ENCODE peak calls at places on chromosomes 12 and 14, in four cellular contexts. One of them, this sample, is unnamed.

GRCh38 chr12:93964936-93965335 is 183.4 kb upstream of the PLXNC1 start:
- DNase-seq in amniotic epithelial cell: no peak
- DNase-seq in A549: no peak
- DNase-seq in B cell: no peak
- DNase-seq in this sample: no peak

GRCh38 chr12:91529829-91530228 is 347.2 kb upstream of the DCN start:
- DNase-seq in amniotic epithelial cell: peak
- DNase-seq in A549: peak
- DNase-seq in B cell: no peak
- DNase-seq in this sample: no peak

GRCh38 chr12:112617191-112617505 is 174.4 kb upstream of the RPH3A start:
- DNase-seq in amniotic epithelial cell: no peak
- DNase-seq in A549: no peak
- DNase-seq in B cell: no peak
- DNase-seq in this sample: no peak

GRCh38 chr14:22243971-22244581 is 344.9 kb downstream of the DAD1 start:
- DNase-seq in amniotic epithelial cell: no peak
- DNase-seq in A549: no peak
- DNase-seq in B cell: no peak
- DNase-seq in this sample: no peak

GRCh38 chr14:34424488-34424887 is 37.6 kb downstream of the SPTSSA start:
- DNase-seq in amniotic epithelial cell: no peak
- DNase-seq in A549: no peak
- DNase-seq in B cell: no peak
- DNase-seq in this sample: no peak

GRCh38 chr14:44803239-44803905 is 158.4 kb downstream of the KLHL28 start:
- DNase-seq in amniotic epithelial cell: peak
- DNase-seq in A549: peak
- DNase-seq in B cell: peak
- DNase-seq in this sample: peak

GRCh38 chr14:51677276-51677675 is 25.6 kb downstream of the FRMD6 start:
- DNase-seq in amniotic epithelial cell: peak
- DNase-seq in A549: no peak
- DNase-seq in B cell: no peak
- DNase-seq in this sample: no peak

GRCh38 chr12:25958254-25959068 is at the start of gene RASSF8:
- DNase-seq in amniotic epithelial cell: peak
- DNase-seq in A549: peak
- DNase-seq in B cell: peak
- DNase-seq in this sample: peak

GRCh38 chr14:103698380-103699260 is 16.6 kb downstream of the XRCC3 start:
- DNase-seq in amniotic epithelial cell: no peak
- DNase-seq in A549: no peak
- DNase-seq in B cell: peak
- DNase-seq in this sample: no peak

GRCh38 chr12:83365317-83365716 is 678.6 kb downstream of the TMTC2 start:
- DNase-seq in amniotic epithelial cell: no peak
- DNase-seq in A549: no peak
- DNase-seq in B cell: no peak
- DNase-seq in this sample: no peak

GRCh38 chr12:50055831-50056628 is 1.4 kb upstream of the ASIC1 start:
- DNase-seq in amniotic epithelial cell: peak
- DNase-seq in A549: peak
- DNase-seq in B cell: peak
- DNase-seq in this sample: peak

GRCh38 chr12:57522887-57523705 is 472 bp downstream of the MBD6 start:
- DNase-seq in amniotic epithelial cell: peak
- DNase-seq in A549: no peak
- DNase-seq in B cell: no peak
- DNase-seq in this sample: no peak

GRCh38 chr12:83318386-83318971 is 631.8 kb downstream of the TMTC2 start:
- DNase-seq in amniotic epithelial cell: peak
- DNase-seq in A549: no peak
- DNase-seq in B cell: no peak
- DNase-seq in this sample: no peak

GRCh38 chr14:53327716-53328115 is 174.6 kb upstream of the DDHD1 start:
- DNase-seq in amniotic epithelial cell: peak
- DNase-seq in A549: no peak
- DNase-seq in B cell: no peak
- DNase-seq in this sample: no peak

GRCh38 chr12:47785887-47786661 is 13.0 kb downstream of the SLC48A1 start:
- DNase-seq in amniotic epithelial cell: no peak
- DNase-seq in A549: no peak
- DNase-seq in B cell: no peak
- DNase-seq in this sample: no peak

GRCh38 chr14:58455593-58456265 is 28.2 kb downstream of the KIAA0586 start:
- DNase-seq in amniotic epithelial cell: no peak
- DNase-seq in A549: peak
- DNase-seq in B cell: no peak
- DNase-seq in this sample: no peak

GRCh38 chr12:21989819-21990412 is 48.7 kb upstream of the ABCC9 start:
- DNase-seq in amniotic epithelial cell: peak
- DNase-seq in A549: no peak
- DNase-seq in B cell: no peak
- DNase-seq in this sample: no peak

GRCh38 chr12:124758266-124759200 is 105.1 kb downstream of the SCARB1 start:
- DNase-seq in amniotic epithelial cell: no peak
- DNase-seq in A549: no peak
- DNase-seq in B cell: no peak
- DNase-seq in this sample: no peak

GRCh38 chr14:90846511-90846910 is 30.3 kb upstream of the TTC7B start:
- DNase-seq in amniotic epithelial cell: peak
- DNase-seq in A549: no peak
- DNase-seq in B cell: no peak
- DNase-seq in this sample: no peak

GRCh38 chr14:103713304-103714062 is 1.8 kb downstream of the XRCC3 start:
- DNase-seq in amniotic epithelial cell: peak
- DNase-seq in A549: no peak
- DNase-seq in B cell: no peak
- DNase-seq in this sample: no peak

GRCh38 chr12:106071686-106072085 is 67.1 kb downstream of the NUAK1 start:
- DNase-seq in amniotic epithelial cell: peak
- DNase-seq in A549: no peak
- DNase-seq in B cell: no peak
- DNase-seq in this sample: no peak

GRCh38 chr12:6376079-6376941 is 947 bp upstream of the SCNN1A start:
- DNase-seq in amniotic epithelial cell: peak
- DNase-seq in A549: peak
- DNase-seq in B cell: no peak
- DNase-seq in this sample: no peak

GRCh38 chr12:58530421-58531067 is 389.8 kb downstream of the LRIG3 start:
- DNase-seq in amniotic epithelial cell: peak
- DNase-seq in A549: no peak
- DNase-seq in B cell: no peak
- DNase-seq in this sample: no peak

GRCh38 chr14:104392001-104392395 is 187.6 kb upstream of the C14orf180 start:
- DNase-seq in amniotic epithelial cell: no peak
- DNase-seq in A549: no peak
- DNase-seq in B cell: peak
- DNase-seq in this sample: peak

GRCh38 chr14:74881425-74882102 is at the start of gene DLST:
- DNase-seq in amniotic epithelial cell: peak
- DNase-seq in A549: peak
- DNase-seq in B cell: peak
- DNase-seq in this sample: peak

GRCh38 chr14:97706814-97707213 is 909.6 kb downstream of the VRK1 start:
- DNase-seq in amniotic epithelial cell: no peak
- DNase-seq in A549: no peak
- DNase-seq in B cell: no peak
- DNase-seq in this sample: no peak

GRCh38 chr14:100618763-100619320 is 31.6 kb upstream of the BEGAIN start:
- DNase-seq in amniotic epithelial cell: no peak
- DNase-seq in A549: no peak
- DNase-seq in B cell: no peak
- DNase-seq in this sample: no peak

GRCh38 chr12:77213316-77213715 is 147.9 kb upstream of the E2F7 start:
- DNase-seq in amniotic epithelial cell: no peak
- DNase-seq in A549: no peak
- DNase-seq in B cell: no peak
- DNase-seq in this sample: no peak

GRCh38 chr12:88141774-88142609 is at the start of the genes CEP290 and TMTC3:
- DNase-seq in amniotic epithelial cell: peak
- DNase-seq in A549: peak
- DNase-seq in B cell: peak
- DNase-seq in this sample: peak

GRCh38 chr12:105982022-105982421 is 156.7 kb downstream of the NUAK1 start:
- DNase-seq in amniotic epithelial cell: peak
- DNase-seq in A549: no peak
- DNase-seq in B cell: no peak
- DNase-seq in this sample: no peak

GRCh38 chr12:52180971-52181628 is 10.7 kb downstream of the KRT80 start:
- DNase-seq in amniotic epithelial cell: no peak
- DNase-seq in A549: no peak
- DNase-seq in B cell: no peak
- DNase-seq in this sample: no peak

GRCh38 chr12:19288603-19289244 is 150.6 kb upstream of the AEBP2 start:
- DNase-seq in amniotic epithelial cell: peak
- DNase-seq in A549: peak
- DNase-seq in B cell: no peak
- DNase-seq in this sample: peak

GRCh38 chr14:23864252-23864651 is 89.3 kb upstream of the DHRS4 start:
- DNase-seq in amniotic epithelial cell: no peak
- DNase-seq in A549: no peak
- DNase-seq in B cell: no peak
- DNase-seq in this sample: no peak

GRCh38 chr12:52525661-52526499 is 5.7 kb upstream of the KRT5 start:
- DNase-seq in amniotic epithelial cell: no peak
- DNase-seq in A549: no peak
- DNase-seq in B cell: no peak
- DNase-seq in this sample: no peak

GRCh38 chr12:69343357-69343756 is 4.8 kb upstream of the LYZ start:
- DNase-seq in amniotic epithelial cell: no peak
- DNase-seq in A549: no peak
- DNase-seq in B cell: no peak
- DNase-seq in this sample: no peak